ENCODE peak calls at places on chromosome 2, in six cellular contexts. One of them, this sample, is unnamed.

GRCh38 chr2:57880446-57880845 is 166.2 kb upstream of the VRK2 start:
- DNase-seq in IMR-90: no peak
- DNase-seq in adrenal gland: no peak
- DNase-seq in Peyer's patch: no peak
- DNase-seq in heart left ventricle: no peak
- DNase-seq in A549: no peak
- DNase-seq in this sample: no peak

GRCh38 chr2:48194641-48195040 is 288.3 kb upstream of the FBXO11 start:
- DNase-seq in IMR-90: no peak
- DNase-seq in adrenal gland: no peak
- DNase-seq in Peyer's patch: no peak
- DNase-seq in heart left ventricle: no peak
- DNase-seq in A549: no peak
- DNase-seq in this sample: no peak

GRCh38 chr2:165454905-165455304 is 14.6 kb upstream of the CSRNP3 start:
- DNase-seq in IMR-90: no peak
- DNase-seq in adrenal gland: no peak
- DNase-seq in Peyer's patch: no peak
- DNase-seq in heart left ventricle: no peak
- DNase-seq in A549: no peak
- DNase-seq in this sample: no peak

GRCh38 chr2:104850322-104851184 is 3.4 kb upstream of the POU3F3 start:
- DNase-seq in IMR-90: no peak
- DNase-seq in adrenal gland: no peak
- DNase-seq in Peyer's patch: no peak
- DNase-seq in heart left ventricle: no peak
- DNase-seq in A549: no peak
- DNase-seq in this sample: no peak

GRCh38 chr2:25174192-25174861 is 5.9 kb upstream of the POMC start:
- DNase-seq in IMR-90: no peak
- DNase-seq in adrenal gland: no peak
- DNase-seq in Peyer's patch: no peak
- DNase-seq in heart left ventricle: no peak
- DNase-seq in A549: no peak
- DNase-seq in this sample: no peak

GRCh38 chr2:11583203-11583752 is 49.4 kb downstream of the GREB1 start:
- DNase-seq in IMR-90: peak; percentile 26
- DNase-seq in adrenal gland: no peak
- DNase-seq in Peyer's patch: no peak
- DNase-seq in heart left ventricle: peak; percentile 55
- DNase-seq in A549: no peak
- DNase-seq in this sample: no peak

GRCh38 chr2:79980116-79980515 is 324.4 kb downstream of the LRRTM1 start:
- DNase-seq in IMR-90: no peak
- DNase-seq in adrenal gland: no peak
- DNase-seq in Peyer's patch: no peak
- DNase-seq in heart left ventricle: no peak
- DNase-seq in A549: no peak
- DNase-seq in this sample: no peak

GRCh38 chr2:54901224-54901986 is 148.8 kb downstream of the RTN4 start:
- DNase-seq in IMR-90: no peak
- DNase-seq in adrenal gland: no peak
- DNase-seq in Peyer's patch: no peak
- DNase-seq in heart left ventricle: no peak
- DNase-seq in A549: no peak
- DNase-seq in this sample: no peak

GRCh38 chr2:190098851-190099250 is 36.3 kb upstream of the MSTN start:
- DNase-seq in IMR-90: no peak
- DNase-seq in adrenal gland: no peak
- DNase-seq in Peyer's patch: no peak
- DNase-seq in heart left ventricle: no peak
- DNase-seq in A549: no peak
- DNase-seq in this sample: no peak

GRCh38 chr2:228017784-228018183 is 146.4 kb downstream of the DAW1 start:
- DNase-seq in IMR-90: no peak
- DNase-seq in adrenal gland: no peak
- DNase-seq in Peyer's patch: no peak
- DNase-seq in heart left ventricle: no peak
- DNase-seq in A549: no peak
- DNase-seq in this sample: no peak

GRCh38 chr2:230908595-230909191 is 16.3 kb downstream of the GPR55 start:
- DNase-seq in IMR-90: peak; percentile 93
- DNase-seq in adrenal gland: peak; percentile 73
- DNase-seq in Peyer's patch: no peak
- DNase-seq in heart left ventricle: peak; percentile 18
- DNase-seq in A549: peak; percentile 33
- DNase-seq in this sample: peak; percentile 41

GRCh38 chr2:191572319-191572718 is 105.6 kb upstream of the NABP1 start:
- DNase-seq in IMR-90: no peak
- DNase-seq in adrenal gland: no peak
- DNase-seq in Peyer's patch: no peak
- DNase-seq in heart left ventricle: no peak
- DNase-seq in A549: no peak
- DNase-seq in this sample: no peak

GRCh38 chr2:112634153-112634873 is 11.4 kb upstream of the SLC20A1 start:
- DNase-seq in IMR-90: no peak
- DNase-seq in adrenal gland: no peak
- DNase-seq in Peyer's patch: peak; percentile 27
- DNase-seq in heart left ventricle: no peak
- DNase-seq in A549: no peak
- DNase-seq in this sample: peak; percentile 82

GRCh38 chr2:217438821-217439220 is 564.0 kb downstream of the TNS1 start:
- DNase-seq in IMR-90: no peak
- DNase-seq in adrenal gland: no peak
- DNase-seq in Peyer's patch: no peak
- DNase-seq in heart left ventricle: no peak
- DNase-seq in A549: no peak
- DNase-seq in this sample: no peak

GRCh38 chr2:40032650-40033319 is 253.7 kb upstream of the THUMPD2 start:
- DNase-seq in IMR-90: peak; percentile 92
- DNase-seq in adrenal gland: no peak
- DNase-seq in Peyer's patch: no peak
- DNase-seq in heart left ventricle: no peak
- DNase-seq in A549: no peak
- DNase-seq in this sample: no peak

GRCh38 chr2:126906781-126907180 is 8.1 kb downstream of the TEX51 start:
- DNase-seq in IMR-90: no peak
- DNase-seq in adrenal gland: no peak
- DNase-seq in Peyer's patch: no peak
- DNase-seq in heart left ventricle: no peak
- DNase-seq in A549: no peak
- DNase-seq in this sample: no peak

GRCh38 chr2:99623613-99624012 is 133.8 kb upstream of the REV1 start:
- DNase-seq in IMR-90: no peak
- DNase-seq in adrenal gland: no peak
- DNase-seq in Peyer's patch: no peak
- DNase-seq in heart left ventricle: no peak
- DNase-seq in A549: no peak
- DNase-seq in this sample: no peak

GRCh38 chr2:191428141-191428540 is 182.9 kb downstream of the MYO1B start:
- DNase-seq in IMR-90: no peak
- DNase-seq in adrenal gland: no peak
- DNase-seq in Peyer's patch: no peak
- DNase-seq in heart left ventricle: no peak
- DNase-seq in A549: no peak
- DNase-seq in this sample: no peak

GRCh38 chr2:178109813-178110212 is 2.4 kb upstream of the RBM45 start:
- DNase-seq in IMR-90: peak; percentile 48
- DNase-seq in adrenal gland: no peak
- DNase-seq in Peyer's patch: no peak
- DNase-seq in heart left ventricle: no peak
- DNase-seq in A549: peak; percentile 44
- DNase-seq in this sample: no peak

GRCh38 chr2:54424555-54425163 is 31.5 kb upstream of the SPTBN1 start:
- DNase-seq in IMR-90: no peak
- DNase-seq in adrenal gland: no peak
- DNase-seq in Peyer's patch: no peak
- DNase-seq in heart left ventricle: no peak
- DNase-seq in A549: no peak
- DNase-seq in this sample: no peak

GRCh38 chr2:33395660-33396249 is 80.7 kb upstream of the RASGRP3 start:
- DNase-seq in IMR-90: peak; percentile 59
- DNase-seq in adrenal gland: peak; percentile 24
- DNase-seq in Peyer's patch: no peak
- DNase-seq in heart left ventricle: no peak
- DNase-seq in A549: peak; percentile 26
- DNase-seq in this sample: no peak

GRCh38 chr2:71545572-71546274 is 92.4 kb downstream of the DYSF start:
- DNase-seq in IMR-90: peak; percentile 55
- DNase-seq in adrenal gland: peak; percentile 53
- DNase-seq in Peyer's patch: no peak
- DNase-seq in heart left ventricle: peak; percentile 45
- DNase-seq in A549: peak; percentile 80
- DNase-seq in this sample: peak; percentile 73

GRCh38 chr2:120591572-120591971 is 144.1 kb upstream of the GLI2 start:
- DNase-seq in IMR-90: no peak
- DNase-seq in adrenal gland: no peak
- DNase-seq in Peyer's patch: no peak
- DNase-seq in heart left ventricle: no peak
- DNase-seq in A549: no peak
- DNase-seq in this sample: no peak

GRCh38 chr2:19754907-19755306 is 146.9 kb downstream of the TTC32 start:
- DNase-seq in IMR-90: no peak
- DNase-seq in adrenal gland: no peak
- DNase-seq in Peyer's patch: no peak
- DNase-seq in heart left ventricle: no peak
- DNase-seq in A549: no peak
- DNase-seq in this sample: no peak

GRCh38 chr2:241191101-241191500 is 2.6 kb downstream of the ANO7 start:
- DNase-seq in IMR-90: no peak
- DNase-seq in adrenal gland: no peak
- DNase-seq in Peyer's patch: no peak
- DNase-seq in heart left ventricle: no peak
- DNase-seq in A549: no peak
- DNase-seq in this sample: no peak

GRCh38 chr2:171434671-171434980 is 600 bp downstream of the DCAF17 start:
- DNase-seq in IMR-90: no peak
- DNase-seq in adrenal gland: peak; percentile 76
- DNase-seq in Peyer's patch: no peak
- DNase-seq in heart left ventricle: no peak
- DNase-seq in A549: peak; percentile 62
- DNase-seq in this sample: no peak

GRCh38 chr2:76985387-76986136 is 536.6 kb downstream of the LRRTM4 start:
- DNase-seq in IMR-90: no peak
- DNase-seq in adrenal gland: no peak
- DNase-seq in Peyer's patch: no peak
- DNase-seq in heart left ventricle: no peak
- DNase-seq in A549: no peak
- DNase-seq in this sample: no peak

GRCh38 chr2:9908639-9909038 is 42.9 kb upstream of the GRHL1 start:
- DNase-seq in IMR-90: no peak
- DNase-seq in adrenal gland: no peak
- DNase-seq in Peyer's patch: no peak
- DNase-seq in heart left ventricle: no peak
- DNase-seq in A549: no peak
- DNase-seq in this sample: no peak

DNA sequence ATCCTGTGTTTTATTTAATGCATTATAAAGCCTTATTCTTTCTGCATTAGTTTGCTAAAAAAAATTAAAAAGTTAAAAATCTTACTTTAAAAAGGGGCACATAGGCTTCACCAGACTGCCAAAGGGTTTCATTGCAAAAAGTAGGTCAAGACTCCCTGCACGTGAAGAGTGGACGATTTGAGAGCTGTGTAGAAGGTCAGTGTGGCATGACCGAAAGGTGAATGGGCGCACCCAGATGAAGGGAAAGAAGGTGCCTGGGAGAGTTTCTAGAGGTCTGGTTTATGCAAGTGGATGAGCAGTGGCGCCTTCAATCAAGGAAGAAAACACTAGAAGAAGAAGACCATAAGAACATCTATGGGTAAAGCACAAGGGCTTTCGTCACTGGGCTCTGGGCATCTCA is 111.0 kb downstream of the SP3 start:
- DNase-seq in IMR-90: no peak
- DNase-seq in adrenal gland: no peak
- DNase-seq in Peyer's patch: no peak
- DNase-seq in heart left ventricle: no peak
- DNase-seq in A549: no peak
- DNase-seq in this sample: peak; percentile 73
- H3K27ac ChIP-seq in IMR-90: no peak overlapping the region
- H3K27ac ChIP-seq in adrenal gland: no peak overlapping the region
- H3K27ac ChIP-seq in Peyer's patch: no peak overlapping the region
- H3K27ac ChIP-seq in heart left ventricle: no peak overlapping the region
- H3K27ac ChIP-seq in A549: no peak overlapping the region
- H3K27ac ChIP-seq in this sample: no peak overlapping the region

GRCh38 chr2:69741281-69742169 is at the start of gene ANXA4:
- DNase-seq in IMR-90: peak; percentile 74
- DNase-seq in adrenal gland: peak; percentile 81
- DNase-seq in Peyer's patch: peak; percentile 67
- DNase-seq in heart left ventricle: peak; percentile 91
- DNase-seq in A549: peak; percentile 93
- DNase-seq in this sample: peak; percentile 89
- TF ChIP-seq POLR2A in IMR-90: no peak
- TF ChIP-seq POLR2A in adrenal gland: no peak
- TF ChIP-seq POLR2A in Peyer's patch: peak; percentile 94
- TF ChIP-seq POLR2A in heart left ventricle: peak; percentile 87
- TF ChIP-seq POLR2A in A549: peak; percentile 89
- TF ChIP-seq POLR2A in this sample: peak; percentile 95

GRCh38 chr2:218871345-218872302 is 9.0 kb upstream of the WNT10A start:
- DNase-seq in IMR-90: no peak
- DNase-seq in adrenal gland: no peak
- DNase-seq in Peyer's patch: peak; percentile 35
- DNase-seq in heart left ventricle: no peak
- DNase-seq in A549: no peak
- DNase-seq in this sample: no peak
- H3K27ac ChIP-seq in IMR-90: no peak overlapping the region
- H3K27ac ChIP-seq in adrenal gland: no peak overlapping the region
- H3K27ac ChIP-seq in Peyer's patch: peak overlapping the region; percentile 49
- H3K27ac ChIP-seq in heart left ventricle: no peak overlapping the region
- H3K27ac ChIP-seq in A549: no peak overlapping the region
- H3K27ac ChIP-seq in this sample: no peak overlapping the region

DNA sequence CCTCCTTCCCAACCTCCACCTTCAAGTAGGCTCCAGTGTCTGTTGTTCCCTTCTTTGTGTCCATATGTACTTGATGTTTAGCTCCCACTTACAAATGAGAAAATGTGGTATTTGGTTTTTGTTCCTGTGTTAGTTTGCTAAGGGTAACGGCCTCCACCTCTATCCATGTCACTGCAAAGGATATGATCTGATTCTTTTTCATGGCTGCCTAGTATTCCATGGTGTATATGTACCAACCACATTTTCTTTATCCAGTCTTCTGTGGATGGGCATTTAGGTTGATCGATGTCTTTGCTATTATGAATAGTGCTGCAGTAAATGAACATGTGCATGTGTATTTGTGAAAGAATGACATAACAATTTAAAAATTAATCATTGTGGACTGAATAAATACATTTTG is 19.5 kb upstream of the TFPI start:
- DNase-seq in IMR-90: no peak
- DNase-seq in adrenal gland: no peak
- DNase-seq in Peyer's patch: no peak
- DNase-seq in heart left ventricle: no peak
- DNase-seq in A549: no peak
- DNase-seq in this sample: no peak
- TF ChIP-seq POLR2A in IMR-90: no peak
- TF ChIP-seq POLR2A in adrenal gland: no peak
- TF ChIP-seq POLR2A in Peyer's patch: no peak
- TF ChIP-seq POLR2A in heart left ventricle: no peak
- TF ChIP-seq POLR2A in A549: no peak
- TF ChIP-seq POLR2A in this sample: no peak